ENCODE peak calls at places on chromosomes 11 and 22, in eight cellular contexts. One of them, this sample, is unnamed.

GRCh38 chr11:126697937-126698336 is 302.6 kb downstream of the KIRREL3 start:
- DNase-seq in sciatic nerve: no peak
- DNase-seq in cardiac muscle cell: no peak
- DNase-seq in ELR: no peak
- DNase-seq in fibroblast of pulmonary artery: no peak
- DNase-seq in stimulated activated naive CD8-positive, alpha-beta T cell treated with anti-CD3 and anti-CD28 coated beads, Interleukin-15, Interleukin-2, amounts not matched to agents 100 U/mL and 50 U/mL, for 24 hours: no peak
- DNase-seq in stimulated activated CD4-positive, alpha-beta T cell treated with anti-CD3 and anti-CD28 coated beads, Interleukin-12 subunit alpha, Interleukin-12 subunit beta, amount 100 ng/mL, for 48 hours: no peak
- DNase-seq in activated T-helper 1 cell treated with anti-CD3 and anti-CD28 coated beads, Interleukin-12 subunit alpha, Interleukin-12 subunit beta, Interleukin-2, Interleukin-4 antibody, amounts not matched to agents 30 ng/mL and 10 ng/mL and 1 ng/mL, durations not matched to agents 14 hours and 24 hours and 36 hours: no peak
- DNase-seq in this sample: no peak

GRCh38 chr11:10938231-10938630 is 80.4 kb upstream of the ZBED5 start:
- DNase-seq in sciatic nerve: no peak
- DNase-seq in stimulated activated naive CD8-positive, alpha-beta T cell treated with anti-CD3 and anti-CD28 coated beads, Interleukin-15, Interleukin-2, amounts not matched to agents 100 U/mL and 50 U/mL, for 24 hours: no peak
- DNase-seq in cardiac muscle cell: no peak
- DNase-seq in ELR: no peak
- DNase-seq in activated T-helper 1 cell treated with anti-CD3 and anti-CD28 coated beads, Interleukin-12 subunit alpha, Interleukin-12 subunit beta, Interleukin-2, Interleukin-4 antibody, amounts not matched to agents 30 ng/mL and 10 ng/mL and 1 ng/mL, durations not matched to agents 14 hours and 24 hours and 36 hours: no peak
- DNase-seq in stimulated activated CD4-positive, alpha-beta T cell treated with anti-CD3 and anti-CD28 coated beads, Interleukin-12 subunit alpha, Interleukin-12 subunit beta, amount 100 ng/mL, for 48 hours: no peak
- DNase-seq in fibroblast of pulmonary artery: no peak
- DNase-seq in this sample: no peak

GRCh38 chr11:46471943-46472661 is 80.5 kb upstream of the CHRM4 start:
- DNase-seq in stimulated activated CD4-positive, alpha-beta T cell treated with anti-CD3 and anti-CD28 coated beads, Interleukin-12 subunit alpha, Interleukin-12 subunit beta, amount 100 ng/mL, for 48 hours: no peak
- DNase-seq in cardiac muscle cell: no peak
- DNase-seq in activated T-helper 1 cell treated with anti-CD3 and anti-CD28 coated beads, Interleukin-12 subunit alpha, Interleukin-12 subunit beta, Interleukin-2, Interleukin-4 antibody, amounts not matched to agents 30 ng/mL and 10 ng/mL and 1 ng/mL, durations not matched to agents 14 hours and 24 hours and 36 hours: no peak
- DNase-seq in fibroblast of pulmonary artery: no peak
- DNase-seq in stimulated activated naive CD8-positive, alpha-beta T cell treated with anti-CD3 and anti-CD28 coated beads, Interleukin-15, Interleukin-2, amounts not matched to agents 100 U/mL and 50 U/mL, for 24 hours: no peak
- DNase-seq in ELR: no peak
- DNase-seq in sciatic nerve: no peak
- DNase-seq in this sample: no peak

GRCh38 chr11:23078289-23078971 is 218.2 kb upstream of the CCDC179 start:
- DNase-seq in cardiac muscle cell: peak; percentile 8
- DNase-seq in sciatic nerve: no peak
- DNase-seq in fibroblast of pulmonary artery: peak; percentile 23
- DNase-seq in activated T-helper 1 cell treated with anti-CD3 and anti-CD28 coated beads, Interleukin-12 subunit alpha, Interleukin-12 subunit beta, Interleukin-2, Interleukin-4 antibody, amounts not matched to agents 30 ng/mL and 10 ng/mL and 1 ng/mL, durations not matched to agents 14 hours and 24 hours and 36 hours: no peak
- DNase-seq in stimulated activated naive CD8-positive, alpha-beta T cell treated with anti-CD3 and anti-CD28 coated beads, Interleukin-15, Interleukin-2, amounts not matched to agents 100 U/mL and 50 U/mL, for 24 hours: no peak
- DNase-seq in stimulated activated CD4-positive, alpha-beta T cell treated with anti-CD3 and anti-CD28 coated beads, Interleukin-12 subunit alpha, Interleukin-12 subunit beta, amount 100 ng/mL, for 48 hours: no peak
- DNase-seq in ELR: peak; percentile 85
- DNase-seq in this sample: no peak

GRCh38 chr11:130612291-130612802 is 163.9 kb downstream of the ADAMTS15 start:
- DNase-seq in sciatic nerve: no peak
- DNase-seq in fibroblast of pulmonary artery: peak; percentile 60
- DNase-seq in activated T-helper 1 cell treated with anti-CD3 and anti-CD28 coated beads, Interleukin-12 subunit alpha, Interleukin-12 subunit beta, Interleukin-2, Interleukin-4 antibody, amounts not matched to agents 30 ng/mL and 10 ng/mL and 1 ng/mL, durations not matched to agents 14 hours and 24 hours and 36 hours: no peak
- DNase-seq in cardiac muscle cell: peak; percentile 68
- DNase-seq in stimulated activated CD4-positive, alpha-beta T cell treated with anti-CD3 and anti-CD28 coated beads, Interleukin-12 subunit alpha, Interleukin-12 subunit beta, amount 100 ng/mL, for 48 hours: no peak
- DNase-seq in ELR: peak; percentile 39
- DNase-seq in stimulated activated naive CD8-positive, alpha-beta T cell treated with anti-CD3 and anti-CD28 coated beads, Interleukin-15, Interleukin-2, amounts not matched to agents 100 U/mL and 50 U/mL, for 24 hours: no peak
- DNase-seq in this sample: no peak

GRCh38 chr11:102306048-102306575 is 11.2 kb upstream of the BIRC3 start:
- DNase-seq in stimulated activated naive CD8-positive, alpha-beta T cell treated with anti-CD3 and anti-CD28 coated beads, Interleukin-15, Interleukin-2, amounts not matched to agents 100 U/mL and 50 U/mL, for 24 hours: no peak
- DNase-seq in stimulated activated CD4-positive, alpha-beta T cell treated with anti-CD3 and anti-CD28 coated beads, Interleukin-12 subunit alpha, Interleukin-12 subunit beta, amount 100 ng/mL, for 48 hours: no peak
- DNase-seq in ELR: peak; percentile 44
- DNase-seq in sciatic nerve: no peak
- DNase-seq in fibroblast of pulmonary artery: no peak
- DNase-seq in cardiac muscle cell: no peak
- DNase-seq in activated T-helper 1 cell treated with anti-CD3 and anti-CD28 coated beads, Interleukin-12 subunit alpha, Interleukin-12 subunit beta, Interleukin-2, Interleukin-4 antibody, amounts not matched to agents 30 ng/mL and 10 ng/mL and 1 ng/mL, durations not matched to agents 14 hours and 24 hours and 36 hours: no peak
- DNase-seq in this sample: no peak

GRCh38 chr11:85976525-85976924 is 92.4 kb downstream of the PICALM start:
- DNase-seq in stimulated activated CD4-positive, alpha-beta T cell treated with anti-CD3 and anti-CD28 coated beads, Interleukin-12 subunit alpha, Interleukin-12 subunit beta, amount 100 ng/mL, for 48 hours: no peak
- DNase-seq in ELR: no peak
- DNase-seq in fibroblast of pulmonary artery: no peak
- DNase-seq in sciatic nerve: no peak
- DNase-seq in activated T-helper 1 cell treated with anti-CD3 and anti-CD28 coated beads, Interleukin-12 subunit alpha, Interleukin-12 subunit beta, Interleukin-2, Interleukin-4 antibody, amounts not matched to agents 30 ng/mL and 10 ng/mL and 1 ng/mL, durations not matched to agents 14 hours and 24 hours and 36 hours: no peak
- DNase-seq in stimulated activated naive CD8-positive, alpha-beta T cell treated with anti-CD3 and anti-CD28 coated beads, Interleukin-15, Interleukin-2, amounts not matched to agents 100 U/mL and 50 U/mL, for 24 hours: no peak
- DNase-seq in cardiac muscle cell: no peak
- DNase-seq in this sample: no peak

GRCh38 chr11:21602734-21603133 is 590.2 kb upstream of the ANO5 start:
- DNase-seq in stimulated activated CD4-positive, alpha-beta T cell treated with anti-CD3 and anti-CD28 coated beads, Interleukin-12 subunit alpha, Interleukin-12 subunit beta, amount 100 ng/mL, for 48 hours: no peak
- DNase-seq in activated T-helper 1 cell treated with anti-CD3 and anti-CD28 coated beads, Interleukin-12 subunit alpha, Interleukin-12 subunit beta, Interleukin-2, Interleukin-4 antibody, amounts not matched to agents 30 ng/mL and 10 ng/mL and 1 ng/mL, durations not matched to agents 14 hours and 24 hours and 36 hours: no peak
- DNase-seq in ELR: no peak
- DNase-seq in sciatic nerve: no peak
- DNase-seq in stimulated activated naive CD8-positive, alpha-beta T cell treated with anti-CD3 and anti-CD28 coated beads, Interleukin-15, Interleukin-2, amounts not matched to agents 100 U/mL and 50 U/mL, for 24 hours: no peak
- DNase-seq in cardiac muscle cell: no peak
- DNase-seq in fibroblast of pulmonary artery: no peak
- DNase-seq in this sample: no peak

GRCh38 chr11:32137263-32137662 is 46.4 kb downstream of the RCN1 start:
- DNase-seq in ELR: peak; percentile 98
- DNase-seq in activated T-helper 1 cell treated with anti-CD3 and anti-CD28 coated beads, Interleukin-12 subunit alpha, Interleukin-12 subunit beta, Interleukin-2, Interleukin-4 antibody, amounts not matched to agents 30 ng/mL and 10 ng/mL and 1 ng/mL, durations not matched to agents 14 hours and 24 hours and 36 hours: no peak
- DNase-seq in stimulated activated naive CD8-positive, alpha-beta T cell treated with anti-CD3 and anti-CD28 coated beads, Interleukin-15, Interleukin-2, amounts not matched to agents 100 U/mL and 50 U/mL, for 24 hours: no peak
- DNase-seq in sciatic nerve: no peak
- DNase-seq in fibroblast of pulmonary artery: peak; percentile 99
- DNase-seq in stimulated activated CD4-positive, alpha-beta T cell treated with anti-CD3 and anti-CD28 coated beads, Interleukin-12 subunit alpha, Interleukin-12 subunit beta, amount 100 ng/mL, for 48 hours: no peak
- DNase-seq in cardiac muscle cell: peak; percentile 97
- DNase-seq in this sample: peak; percentile 28

GRCh38 chr11:74311352-74311926 is at the start of gene P4HA3:
- DNase-seq in stimulated activated naive CD8-positive, alpha-beta T cell treated with anti-CD3 and anti-CD28 coated beads, Interleukin-15, Interleukin-2, amounts not matched to agents 100 U/mL and 50 U/mL, for 24 hours: peak; percentile 70
- DNase-seq in stimulated activated CD4-positive, alpha-beta T cell treated with anti-CD3 and anti-CD28 coated beads, Interleukin-12 subunit alpha, Interleukin-12 subunit beta, amount 100 ng/mL, for 48 hours: peak; percentile 34
- DNase-seq in activated T-helper 1 cell treated with anti-CD3 and anti-CD28 coated beads, Interleukin-12 subunit alpha, Interleukin-12 subunit beta, Interleukin-2, Interleukin-4 antibody, amounts not matched to agents 30 ng/mL and 10 ng/mL and 1 ng/mL, durations not matched to agents 14 hours and 24 hours and 36 hours: peak; percentile 34
- DNase-seq in cardiac muscle cell: peak; percentile 71
- DNase-seq in sciatic nerve: peak; percentile 81
- DNase-seq in fibroblast of pulmonary artery: peak; percentile 63
- DNase-seq in ELR: peak; percentile 30
- DNase-seq in this sample: peak; percentile 80

GRCh38 chr22:42595434-42595833 is 19.2 kb downstream of the POLDIP3 start:
- DNase-seq in stimulated activated CD4-positive, alpha-beta T cell treated with anti-CD3 and anti-CD28 coated beads, Interleukin-12 subunit alpha, Interleukin-12 subunit beta, amount 100 ng/mL, for 48 hours: no peak
- DNase-seq in ELR: no peak
- DNase-seq in stimulated activated naive CD8-positive, alpha-beta T cell treated with anti-CD3 and anti-CD28 coated beads, Interleukin-15, Interleukin-2, amounts not matched to agents 100 U/mL and 50 U/mL, for 24 hours: no peak
- DNase-seq in sciatic nerve: no peak
- DNase-seq in fibroblast of pulmonary artery: peak; percentile 36
- DNase-seq in activated T-helper 1 cell treated with anti-CD3 and anti-CD28 coated beads, Interleukin-12 subunit alpha, Interleukin-12 subunit beta, Interleukin-2, Interleukin-4 antibody, amounts not matched to agents 30 ng/mL and 10 ng/mL and 1 ng/mL, durations not matched to agents 14 hours and 24 hours and 36 hours: no peak
- DNase-seq in cardiac muscle cell: peak; percentile 77
- DNase-seq in this sample: no peak

GRCh38 chr11:95589893-95590612 is 199.5 kb downstream of the FAM76B start:
- DNase-seq in fibroblast of pulmonary artery: no peak
- DNase-seq in cardiac muscle cell: no peak
- DNase-seq in stimulated activated naive CD8-positive, alpha-beta T cell treated with anti-CD3 and anti-CD28 coated beads, Interleukin-15, Interleukin-2, amounts not matched to agents 100 U/mL and 50 U/mL, for 24 hours: no peak
- DNase-seq in activated T-helper 1 cell treated with anti-CD3 and anti-CD28 coated beads, Interleukin-12 subunit alpha, Interleukin-12 subunit beta, Interleukin-2, Interleukin-4 antibody, amounts not matched to agents 30 ng/mL and 10 ng/mL and 1 ng/mL, durations not matched to agents 14 hours and 24 hours and 36 hours: no peak
- DNase-seq in ELR: no peak
- DNase-seq in stimulated activated CD4-positive, alpha-beta T cell treated with anti-CD3 and anti-CD28 coated beads, Interleukin-12 subunit alpha, Interleukin-12 subunit beta, amount 100 ng/mL, for 48 hours: no peak
- DNase-seq in sciatic nerve: no peak
- DNase-seq in this sample: no peak

GRCh38 chr11:65308281-65308891 is 6.3 kb upstream of the CDC42EP2 start:
- DNase-seq in stimulated activated naive CD8-positive, alpha-beta T cell treated with anti-CD3 and anti-CD28 coated beads, Interleukin-15, Interleukin-2, amounts not matched to agents 100 U/mL and 50 U/mL, for 24 hours: no peak
- DNase-seq in stimulated activated CD4-positive, alpha-beta T cell treated with anti-CD3 and anti-CD28 coated beads, Interleukin-12 subunit alpha, Interleukin-12 subunit beta, amount 100 ng/mL, for 48 hours: no peak
- DNase-seq in cardiac muscle cell: peak; percentile 72
- DNase-seq in fibroblast of pulmonary artery: peak; percentile 68
- DNase-seq in ELR: no peak
- DNase-seq in activated T-helper 1 cell treated with anti-CD3 and anti-CD28 coated beads, Interleukin-12 subunit alpha, Interleukin-12 subunit beta, Interleukin-2, Interleukin-4 antibody, amounts not matched to agents 30 ng/mL and 10 ng/mL and 1 ng/mL, durations not matched to agents 14 hours and 24 hours and 36 hours: no peak
- DNase-seq in sciatic nerve: peak; percentile 73
- DNase-seq in this sample: no peak

GRCh38 chr11:9619004-9619403 is 44.9 kb upstream of the SWAP70 start:
- DNase-seq in cardiac muscle cell: no peak
- DNase-seq in activated T-helper 1 cell treated with anti-CD3 and anti-CD28 coated beads, Interleukin-12 subunit alpha, Interleukin-12 subunit beta, Interleukin-2, Interleukin-4 antibody, amounts not matched to agents 30 ng/mL and 10 ng/mL and 1 ng/mL, durations not matched to agents 14 hours and 24 hours and 36 hours: no peak
- DNase-seq in sciatic nerve: no peak
- DNase-seq in ELR: no peak
- DNase-seq in stimulated activated CD4-positive, alpha-beta T cell treated with anti-CD3 and anti-CD28 coated beads, Interleukin-12 subunit alpha, Interleukin-12 subunit beta, amount 100 ng/mL, for 48 hours: no peak
- DNase-seq in fibroblast of pulmonary artery: no peak
- DNase-seq in stimulated activated naive CD8-positive, alpha-beta T cell treated with anti-CD3 and anti-CD28 coated beads, Interleukin-15, Interleukin-2, amounts not matched to agents 100 U/mL and 50 U/mL, for 24 hours: no peak
- DNase-seq in this sample: no peak

GRCh38 chr11:19963697-19964340 is 196.5 kb downstream of the DBX1 start:
- DNase-seq in activated T-helper 1 cell treated with anti-CD3 and anti-CD28 coated beads, Interleukin-12 subunit alpha, Interleukin-12 subunit beta, Interleukin-2, Interleukin-4 antibody, amounts not matched to agents 30 ng/mL and 10 ng/mL and 1 ng/mL, durations not matched to agents 14 hours and 24 hours and 36 hours: no peak
- DNase-seq in stimulated activated naive CD8-positive, alpha-beta T cell treated with anti-CD3 and anti-CD28 coated beads, Interleukin-15, Interleukin-2, amounts not matched to agents 100 U/mL and 50 U/mL, for 24 hours: peak; percentile 13
- DNase-seq in cardiac muscle cell: no peak
- DNase-seq in fibroblast of pulmonary artery: no peak
- DNase-seq in ELR: no peak
- DNase-seq in stimulated activated CD4-positive, alpha-beta T cell treated with anti-CD3 and anti-CD28 coated beads, Interleukin-12 subunit alpha, Interleukin-12 subunit beta, amount 100 ng/mL, for 48 hours: no peak
- DNase-seq in sciatic nerve: no peak
- DNase-seq in this sample: no peak

GRCh38 chr11:123235117-123235686 is 40.2 kb upstream of the CLMP start:
- DNase-seq in sciatic nerve: peak; percentile 81
- DNase-seq in stimulated activated naive CD8-positive, alpha-beta T cell treated with anti-CD3 and anti-CD28 coated beads, Interleukin-15, Interleukin-2, amounts not matched to agents 100 U/mL and 50 U/mL, for 24 hours: peak; percentile 60
- DNase-seq in ELR: peak; percentile 39
- DNase-seq in cardiac muscle cell: peak; percentile 66
- DNase-seq in fibroblast of pulmonary artery: peak; percentile 57
- DNase-seq in activated T-helper 1 cell treated with anti-CD3 and anti-CD28 coated beads, Interleukin-12 subunit alpha, Interleukin-12 subunit beta, Interleukin-2, Interleukin-4 antibody, amounts not matched to agents 30 ng/mL and 10 ng/mL and 1 ng/mL, durations not matched to agents 14 hours and 24 hours and 36 hours: no peak
- DNase-seq in stimulated activated CD4-positive, alpha-beta T cell treated with anti-CD3 and anti-CD28 coated beads, Interleukin-12 subunit alpha, Interleukin-12 subunit beta, amount 100 ng/mL, for 48 hours: peak; percentile 21
- DNase-seq in this sample: peak; percentile 48